ENCODE peak calls at places on chromosomes 11 and 22, in five cellular contexts. I is AG20443; X is stimulated activated CD4-positive, alpha-beta T cell treated with anti-CD3 and anti-CD28 coated beads, Interleukin-12 subunit alpha, Interleukin-12 subunit beta, amount 100 ng/mL, for 4 hours; Z is left ventricle myocardium inferior; J is lung. S is an unnamed sample.
A peak's percentile ranks its signal among the peaks of the same experiment; 100 is the strongest.

GRCh38 chr11:101090679-101091270 is 38.8 kb downstream of the PGR start:
- DNase-seq in I (no peak), Z (no peak), J (no peak), X (no peak), S (no peak)

GRCh38 chr11:66491315-66491935 is 11.2 kb downstream of the DPP3 start:
- DNase-seq in X (no peak), J (no peak), Z (no peak), I (peak; percentile 28), S (no peak)

GRCh38 chr11:120537996-120538395 is 26.4 kb downstream of the GRIK4 start:
- DNase-seq in I (no peak), J (no peak), Z (no peak), X (no peak), S (no peak)

GRCh38 chr11:103633037-103633788 is 403.2 kb upstream of the DDI1 start:
- DNase-seq in Z (no peak), J (no peak), I (peak; percentile 67), X (no peak), S (peak; percentile 72)

GRCh38 chr22:50008151-50009040 is 4.2 kb downstream of the IL17REL start:
- DNase-seq in X (no peak), I (no peak), J (no peak), Z (peak; percentile 8), S (no peak)

GRCh38 chr11:45872513-45873356 is 12.7 kb upstream of the MAPK8IP1 start:
- DNase-seq in J (no peak), X (no peak), I (peak; percentile 88), Z (no peak), S (peak; percentile 86)

GRCh38 chr11:12397953-12398352 is 20.6 kb downstream of the PARVA start:
- DNase-seq in Z (peak; percentile 65), I (peak; percentile 91), J (no peak), X (no peak), S (peak; percentile 96)

GRCh38 chr22:21760640-21761039 is 25.0 kb upstream of the YPEL1 start:
- DNase-seq in Z (no peak), J (no peak), I (no peak), X (no peak), S (peak; percentile 18)